ENCODE peak calls at places on chromosomes 4 and X, in seven cellular contexts. M is glomerular endothelial cell, C is NCI-H1417, G is T follicular helper cell, B is AG08395, Z is islet precursor cell, Y is breast epithelium. Q is an unnamed sample.

GRCh38 chr4:174450051-174450450 is 72.2 kb downstream of the HPGD start:
- DNase-seq in M (no peak), C (no peak), G (no peak), B (no peak), Z (no peak), Y (no peak), Q (no peak)

GRCh38 chrX:11214346-11215190 is 78.6 kb upstream of the AMELX start:
- DNase-seq in M (no peak), C (no peak), G (no peak), B (no peak), Z (no peak), Y (no peak), Q (no peak)

GRCh38 chrX:11893933-11894710 is 136.1 kb downstream of the MSL3 start:
- DNase-seq in M (no peak), C (no peak), G (no peak), B (no peak), Z (no peak), Y (no peak), Q (no peak)

GRCh38 chr4:47270226-47270888 is 193.1 kb downstream of the COMMD8 start:
- DNase-seq in M (no peak), C (no peak), G (no peak), B (no peak), Z (no peak), Y (no peak), Q (no peak)

GRCh38 chr4:1395941-1396805 is 10.1 kb downstream of the NKX1-1 start:
- DNase-seq in M (no peak), C (no peak), G (no peak), B (no peak), Z (no peak), Y (peak), Q (no peak)

GRCh38 chrX:20382518-20383291 is 116.0 kb upstream of the RPS6KA3 start:
- DNase-seq in M (no peak), C (no peak), G (no peak), B (peak), Z (peak), Y (no peak), Q (no peak)

GRCh38 chr4:121146530-121146929 is 17.6 kb downstream of the TNIP3 start:
- DNase-seq in M (no peak), C (no peak), G (no peak), B (no peak), Z (no peak), Y (no peak), Q (no peak)

GRCh38 chr4:149723065-149723464 is 92.6 kb downstream of the IQCM start:
- DNase-seq in M (no peak), C (no peak), G (no peak), B (no peak), Z (no peak), Y (no peak), Q (no peak)

GRCh38 chr4:158913766-158914165 is 144.9 kb downstream of the FNIP2 start:
- DNase-seq in M (no peak), C (no peak), G (no peak), B (peak), Z (no peak), Y (no peak), Q (no peak)

GRCh38 chr4:169050308-169050707 is 40.3 kb upstream of the CBR4 start:
- DNase-seq in M (peak), C (no peak), G (no peak), B (no peak), Z (no peak), Y (no peak), Q (no peak)

GRCh38 chrX:107684956-107685385 is 56.7 kb downstream of the PRPS1 start:
- DNase-seq in M (peak), C (no peak), G (no peak), B (no peak), Z (peak), Y (peak), Q (no peak)

GRCh38 chr4:1578301-1578781 is 105.8 kb downstream of the FAM53A start:
- DNase-seq in M (no peak), C (no peak), G (no peak), B (no peak), Z (no peak), Y (no peak), Q (no peak)

GRCh38 chrX:117973175-117974075 is 143.2 kb downstream of the KLHL13 start:
- DNase-seq in M (no peak), C (no peak), G (no peak), B (no peak), Z (no peak), Y (no peak), Q (no peak)

GRCh38 chr4:108690738-108691137 is 40.3 kb downstream of the OSTC start:
- DNase-seq in M (no peak), C (no peak), G (no peak), B (no peak), Z (no peak), Y (no peak), Q (no peak)

Q was measured in SK-N-MC.